ENCODE peak calls at places on chromosomes 3 and 15, in five cellular contexts. A, D, F, L and T are unnamed samples.

GRCh38 chr3:45574067-45574494 is 20.5 kb upstream of the LIMD1 start:
- DNase-seq in F (no peak), D (no peak), A (no peak), L (no peak), T (no peak)

GRCh38 chr3:22175899-22176298 is 424.9 kb upstream of the ZNF385D start:
- DNase-seq in F (no peak), A (no peak), L (no peak), D (no peak), T (no peak)

GRCh38 chr15:58755956-58756355 is 6.4 kb upstream of the ADAM10 start:
- DNase-seq in L (no peak), A (no peak), D (no peak), F (no peak), T (no peak)

GRCh38 chr3:14209596-14210280 is 31.1 kb downstream of the LSM3 start:
- DNase-seq in D (no peak), L (no peak), A (no peak), F (no peak), T (no peak)

GRCh38 chr15:76239786-76240185 is 71.5 kb downstream of the ETFA start:
- DNase-seq in L (no peak), A (no peak), F (no peak), D (no peak), T (no peak)

GRCh38 chr3:41317718-41318117 is 118.4 kb downstream of the CTNNB1 start:
- DNase-seq in F (no peak), L (no peak), D (no peak), A (no peak), T (no peak)

GRCh38 chr3:196238612-196239190 is 22.4 kb downstream of the SLC51A start:
- DNase-seq in F (no peak), D (no peak), L (no peak), A (no peak), T (no peak)

GRCh38 chr15:69593488-69593887 is 140.9 kb downstream of the RPLP1 start:
- DNase-seq in L (no peak), A (no peak), F (no peak), D (no peak), T (no peak)

GRCh38 chr3:73192036-73192738 is 130.7 kb downstream of the EBLN2 start:
- DNase-seq in D (no peak), A (no peak), L (no peak), F (no peak), T (no peak)

GRCh38 chr3:153595186-153595815 is 433.3 kb downstream of the RAP2B start:
- DNase-seq in F (peak; percentile 61), A (no peak), D (no peak), L (peak; percentile 2), T (no peak)

GRCh38 chr3:127777861-127778711 is 44.2 kb downstream of the MGLL start:
- DNase-seq in F (no peak), A (peak; percentile 13), L (peak; percentile 36), D (no peak), T (no peak)

GRCh38 chr3:160676547-160677303 is at the start of gene ARL14:
- DNase-seq in A (no peak), L (no peak), F (no peak), D (no peak), T (no peak)

GRCh38 chr3:68239542-68239941 is 585.1 kb upstream of the SUCLG2 start:
- DNase-seq in L (no peak), D (no peak), F (no peak), A (no peak), T (no peak)

GRCh38 chr3:143119009-143119914 is at the start of gene CHST2:
- DNase-seq in L (peak; percentile 19), A (peak; percentile 79), F (peak; percentile 84), D (peak; percentile 68), T (peak; percentile 42)

DNA sequence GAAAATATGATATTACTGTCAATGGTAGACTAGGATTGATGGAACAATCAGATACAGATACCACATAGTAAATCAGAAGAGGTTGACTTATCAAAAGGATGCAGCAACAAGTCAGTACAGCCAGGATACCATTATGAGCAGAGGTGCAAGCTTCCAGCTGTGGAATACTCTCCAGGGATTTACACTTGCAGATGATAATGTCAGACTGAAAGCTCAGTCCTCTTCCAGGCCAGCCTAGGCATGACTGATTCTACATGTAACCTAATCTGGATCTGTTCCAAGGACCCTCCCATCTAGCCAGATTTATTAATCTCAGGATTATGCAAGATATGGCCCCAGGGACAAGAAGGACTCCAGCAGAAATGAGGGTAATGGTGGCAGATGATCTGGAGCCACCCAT is 8.2 kb downstream of the FILIP1L start:
- DNase-seq in L (no peak), F (no peak), D (no peak), A (no peak), T (no peak)
- H3K27ac ChIP-seq in L (peak overlapping the region; percentile 74), F (peak overlapping the region; percentile 74), D (no peak overlapping the region), A (peak overlapping the region; percentile 90), T (no peak overlapping the region)

GRCh38 chr15:73954188-73955145 is 28.2 kb downstream of the LOXL1 start:
- DNase-seq in F (no peak), A (no peak), D (no peak), L (no peak), T (no peak)
- TF ChIP-seq CTCF in F (no peak), A (no peak), D (no peak), L (no peak), T (no peak)

GRCh38 chr15:67955256-67955655 is 98.9 kb upstream of the PIAS1 start:
- DNase-seq in F (no peak), L (peak; percentile 59), A (no peak), D (no peak), T (no peak)

GRCh38 chr15:67953286-67953685 is 100.8 kb upstream of the PIAS1 start:
- DNase-seq in F (no peak), A (no peak), D (no peak), L (no peak), T (no peak)

DNA sequence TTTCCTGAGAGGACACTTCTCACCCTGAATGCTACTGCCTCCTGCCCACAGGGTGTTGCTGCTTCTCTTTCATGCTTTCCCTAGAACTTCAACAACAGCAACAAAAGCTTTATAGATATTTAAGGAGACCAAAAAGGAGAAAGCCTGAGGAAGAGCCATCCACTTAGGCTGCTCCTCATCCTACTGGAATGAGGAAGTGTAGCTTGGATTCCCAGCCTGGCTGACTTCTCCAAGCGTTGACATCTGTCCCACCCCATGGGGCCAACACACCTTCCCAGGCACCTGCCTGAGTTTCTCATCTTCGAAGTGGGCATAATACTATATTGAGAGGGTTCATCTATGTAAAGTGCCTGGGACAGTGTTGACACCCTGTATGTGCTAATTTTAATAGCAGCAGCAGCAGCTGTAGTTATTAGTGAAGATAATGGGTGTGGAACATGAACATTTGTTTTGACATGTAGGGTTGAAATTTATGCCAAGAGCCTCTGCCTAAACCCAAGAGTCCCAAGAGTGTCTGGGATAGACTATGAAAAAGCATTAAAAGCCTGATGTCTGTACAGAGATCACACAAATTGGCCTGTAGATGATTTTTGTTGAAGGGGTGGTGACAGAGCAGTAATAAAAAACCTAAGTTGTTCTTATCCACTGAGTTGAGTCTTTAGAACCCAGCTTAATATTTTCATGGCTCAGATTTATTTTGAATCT is 96.5 kb upstream of the PIAS1 start:
- DNase-seq in A (no peak), D (no peak), L (no peak), F (no peak), T (no peak)
- H3K27ac ChIP-seq in A (no peak overlapping the region), D (no peak overlapping the region), L (no peak overlapping the region), F (no peak overlapping the region), T (no peak overlapping the region)

GRCh38 chr3:155407971-155408370 is 114.5 kb upstream of the STRIT1 start:
- DNase-seq in A (no peak), L (no peak), F (no peak), D (no peak), T (no peak)

GRCh38 chr3:155412856-155413255 is 119.4 kb upstream of the STRIT1 start:
- DNase-seq in L (no peak), D (no peak), F (no peak), A (no peak), T (no peak)

GRCh38 chr3:155409336-155409735 is 115.9 kb upstream of the STRIT1 start:
- DNase-seq in A (no peak), F (no peak), L (no peak), D (no peak), T (no peak)

GRCh38 chr3:155407331-155407730 is 113.8 kb upstream of the STRIT1 start:
- DNase-seq in F (no peak), A (no peak), D (no peak), L (no peak), T (no peak)

DNA sequence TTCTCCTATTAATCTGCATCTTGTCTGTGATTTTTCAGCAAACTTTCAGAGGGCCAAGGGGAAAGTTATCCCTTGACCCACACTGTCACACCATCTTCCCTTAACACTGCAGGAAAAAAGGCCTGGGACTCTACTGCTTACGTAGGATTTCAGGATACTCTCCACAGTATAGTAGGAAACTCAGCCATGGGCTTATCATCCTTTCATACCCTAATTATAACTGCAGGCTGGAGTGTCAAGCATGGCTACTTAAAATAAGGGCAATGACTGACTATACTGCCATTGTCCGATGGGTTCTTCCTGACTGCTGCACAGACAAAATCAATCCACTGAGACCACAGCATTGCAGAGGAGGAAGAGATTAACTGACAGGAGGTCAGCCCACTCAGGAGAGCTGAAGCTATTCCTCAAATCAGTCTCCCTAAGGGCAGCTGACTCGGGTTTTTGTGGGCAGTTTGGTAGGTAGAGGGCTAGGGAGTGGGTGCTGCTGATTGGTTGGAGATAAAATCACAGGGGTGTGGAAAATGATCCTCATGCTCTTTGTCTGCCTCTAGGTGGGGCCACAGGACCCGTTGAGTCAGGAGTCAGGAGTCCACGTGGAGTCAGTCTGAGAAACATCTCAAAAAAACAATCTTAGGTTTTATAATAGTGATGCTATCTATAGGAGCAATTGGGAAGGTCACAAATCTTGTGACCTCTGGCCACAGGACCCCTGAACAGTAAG is 118.2 kb upstream of the STRIT1 start:
- DNase-seq in L (no peak), F (no peak), A (no peak), D (no peak), T (no peak)
- TF ChIP-seq CTCF in L (no peak), F (no peak), A (no peak), D (no peak), T (no peak)